ENCODE peak calls at places on chromosome 7, in six cellular contexts. V, H, Z, C, T and A are unnamed samples.

GRCh38 chr7:105454058-105454739 is 65.5 kb upstream of the SRPK2 start:
- DNase-seq in Z (peak), H (no peak), V (no peak), C (no peak), T (no peak), A (peak)

GRCh38 chr7:73904219-73905136 is 43.5 kb downstream of the TMEM270 start:
- DNase-seq in C (no peak), T (no peak), Z (peak), V (no peak), H (no peak), A (no peak)

GRCh38 chr7:26440993-26441636 is 149.5 kb downstream of the SNX10 start:
- DNase-seq in V (no peak), T (no peak), H (no peak), C (no peak), Z (no peak), A (no peak)

GRCh38 chr7:30846378-30846777 is 65.3 kb upstream of the AQP1 start:
- DNase-seq in H (no peak), T (no peak), V (peak), Z (no peak), C (no peak), A (no peak)

GRCh38 chr7:97732567-97733275 is 835 bp downstream of the TAC1 start:
- DNase-seq in T (no peak), H (no peak), Z (no peak), C (no peak), V (no peak), A (no peak)

GRCh38 chr7:101166603-101166908 is 1.2 kb upstream of the VGF start:
- DNase-seq in T (no peak), H (no peak), C (no peak), Z (no peak), V (no peak), A (no peak)

GRCh38 chr7:140607441-140607989 is 33.1 kb downstream of the DENND2A start:
- DNase-seq in C (no peak), T (no peak), Z (peak), H (no peak), V (no peak), A (peak)

GRCh38 chr7:143876218-143876617 is 25.8 kb downstream of the TCAF1 start:
- DNase-seq in V (no peak), T (no peak), H (no peak), C (no peak), Z (no peak), A (no peak)

GRCh38 chr7:101410743-101411476 is 48.2 kb downstream of the COL26A1 start:
- DNase-seq in T (peak), C (no peak), Z (peak), V (no peak), H (peak), A (peak)

GRCh38 chr7:3897430-3898385 is 596.7 kb downstream of the SDK1 start:
- DNase-seq in T (peak), C (peak), V (no peak), H (no peak), Z (peak), A (peak)

GRCh38 chr7:120052884-120053382 is 220.0 kb upstream of the KCND2 start:
- DNase-seq in T (no peak), V (peak), C (no peak), H (no peak), Z (peak), A (peak)

GRCh38 chr7:99196536-99197288 is 11.2 kb downstream of the KPNA7 start:
- DNase-seq in H (no peak), T (no peak), Z (peak), C (no peak), V (no peak), A (peak)

GRCh38 chr7:12210179-12211053 is 678 bp upstream of the TMEM106B start:
- DNase-seq in C (no peak), V (no peak), T (no peak), Z (no peak), H (no peak), A (no peak)

GRCh38 chr7:128453836-128454804 is 1.6 kb upstream of the HILPDA start:
- DNase-seq in H (no peak), T (no peak), Z (peak), C (no peak), V (no peak), A (peak)

GRCh38 chr7:128114806-128115205 is 83.6 kb upstream of the LRRC4 start:
- DNase-seq in H (no peak), Z (no peak), T (no peak), V (no peak), C (no peak), A (no peak)

GRCh38 chr7:24889611-24890010 is 90.4 kb downstream of the OSBPL3 start:
- DNase-seq in Z (no peak), C (no peak), V (no peak), T (no peak), H (no peak), A (no peak)

GRCh38 chr7:111050885-111051416 is 40.0 kb upstream of the LRRN3 start:
- DNase-seq in H (no peak), V (no peak), Z (no peak), T (no peak), C (no peak), A (no peak)

GRCh38 chr7:45162943-45163691 is 5.5 kb downstream of the RAMP3 start:
- DNase-seq in T (no peak), C (no peak), V (no peak), Z (no peak), H (no peak), A (no peak)

GRCh38 chr7:7103343-7104313 is 78.7 kb upstream of the C1GALT1 start:
- DNase-seq in Z (peak), C (peak), V (peak), H (peak), T (peak), A (peak)

GRCh38 chr7:137992738-137993394 is 9.0 kb downstream of the CREB3L2 start:
- DNase-seq in Z (peak), V (no peak), C (no peak), T (no peak), H (no peak), A (peak)

GRCh38 chr7:8135417-8135816 is 126.5 kb downstream of the ICA1 start:
- DNase-seq in H (no peak), C (no peak), T (no peak), Z (no peak), V (no peak), A (no peak)

GRCh38 chr7:10221084-10221483 is 752.6 kb upstream of the PHF14 start:
- DNase-seq in H (no peak), T (no peak), V (no peak), Z (no peak), C (no peak), A (no peak)

GRCh38 chr7:102044984-102045673 is 227.7 kb downstream of the CUX1 start:
- DNase-seq in T (no peak), V (no peak), Z (peak), H (no peak), C (no peak), A (peak)

GRCh38 chr7:72019436-72019835 is 392.7 kb downstream of the CALN1 start:
- DNase-seq in H (no peak), V (no peak), C (no peak), Z (no peak), T (no peak), A (no peak)

GRCh38 chr7:20306499-20306946 is 24.2 kb upstream of the ITGB8 start:
- DNase-seq in H (no peak), C (no peak), T (no peak), V (no peak), Z (no peak), A (no peak)

GRCh38 chr7:42972703-42973500 is 40.7 kb downstream of the MRPL32 start:
- DNase-seq in V (peak), H (no peak), C (no peak), Z (peak), T (peak), A (peak)

GRCh38 chr7:136617176-136617575 is 251.3 kb upstream of the CHRM2 start:
- DNase-seq in T (no peak), H (no peak), V (no peak), C (no peak), Z (no peak), A (no peak)

GRCh38 chr7:37732880-37733279 is 49.3 kb downstream of the GPR141 start:
- DNase-seq in C (no peak), T (no peak), V (no peak), H (no peak), Z (no peak), A (no peak)

GRCh38 chr7:133512560-133512959 is 259.7 kb downstream of the EXOC4 start:
- DNase-seq in V (no peak), Z (peak), C (no peak), H (no peak), T (no peak), A (peak)

GRCh38 chr7:82517059-82517458 is 73.5 kb upstream of the CACNA2D1 start:
- DNase-seq in Z (no peak), H (no peak), C (no peak), T (no peak), V (no peak), A (no peak)

GRCh38 chr7:127755529-127755928 is 103.5 kb downstream of the SND1 start:
- DNase-seq in V (no peak), H (no peak), Z (no peak), C (no peak), T (no peak), A (no peak)